ENCODE peak calls at places on chromosomes 11 and 22, in nine cellular contexts. One of them, this sample, is unnamed.

GRCh38 chr22:37696657-37697539 is at the start of gene TRIOBP:
- DNase-seq in PC-9: peak; percentile 97
- DNase-seq in tibial nerve: peak; percentile 78
- DNase-seq in naive thymus-derived CD4-positive, alpha-beta T cell: peak; percentile 81
- DNase-seq in upper lobe of right lung: peak; percentile 97
- DNase-seq in mesendoderm: peak; percentile 99
- DNase-seq in esophagus squamous epithelium: peak; percentile 40
- DNase-seq in body of pancreas: peak; percentile 96
- DNase-seq in DND-41: peak; percentile 77
- DNase-seq in this sample: peak; percentile 96

GRCh38 chr11:134537296-134537695 is 125.3 kb upstream of the B3GAT1 start:
- DNase-seq in PC-9: no peak
- DNase-seq in tibial nerve: no peak
- DNase-seq in naive thymus-derived CD4-positive, alpha-beta T cell: no peak
- DNase-seq in upper lobe of right lung: peak; percentile 27
- DNase-seq in mesendoderm: no peak
- DNase-seq in esophagus squamous epithelium: no peak
- DNase-seq in body of pancreas: no peak
- DNase-seq in DND-41: no peak
- DNase-seq in this sample: no peak

GRCh38 chr22:27399161-27399560 is 402.4 kb downstream of the MN1 start:
- DNase-seq in PC-9: no peak
- DNase-seq in tibial nerve: no peak
- DNase-seq in naive thymus-derived CD4-positive, alpha-beta T cell: no peak
- DNase-seq in upper lobe of right lung: no peak
- DNase-seq in mesendoderm: no peak
- DNase-seq in esophagus squamous epithelium: no peak
- DNase-seq in body of pancreas: no peak
- DNase-seq in DND-41: no peak
- DNase-seq in this sample: no peak

GRCh38 chr11:59776210-59777066 is 21.3 kb downstream of the STX3 start:
- DNase-seq in PC-9: peak; percentile 97
- DNase-seq in tibial nerve: no peak
- DNase-seq in naive thymus-derived CD4-positive, alpha-beta T cell: no peak
- DNase-seq in upper lobe of right lung: no peak
- DNase-seq in mesendoderm: no peak
- DNase-seq in esophagus squamous epithelium: no peak
- DNase-seq in body of pancreas: peak; percentile 31
- DNase-seq in DND-41: no peak
- DNase-seq in this sample: no peak

GRCh38 chr22:19356708-19357269 is 65.3 kb upstream of the CLTCL1 start:
- DNase-seq in PC-9: no peak
- DNase-seq in tibial nerve: no peak
- DNase-seq in naive thymus-derived CD4-positive, alpha-beta T cell: no peak
- DNase-seq in upper lobe of right lung: no peak
- DNase-seq in mesendoderm: no peak
- DNase-seq in esophagus squamous epithelium: no peak
- DNase-seq in body of pancreas: no peak
- DNase-seq in DND-41: no peak
- DNase-seq in this sample: no peak

GRCh38 chr11:83511646-83512045 is 225.5 kb upstream of the CCDC90B start:
- DNase-seq in PC-9: no peak
- DNase-seq in tibial nerve: no peak
- DNase-seq in naive thymus-derived CD4-positive, alpha-beta T cell: no peak
- DNase-seq in upper lobe of right lung: no peak
- DNase-seq in mesendoderm: peak; percentile 22
- DNase-seq in esophagus squamous epithelium: no peak
- DNase-seq in body of pancreas: no peak
- DNase-seq in DND-41: no peak
- DNase-seq in this sample: no peak

GRCh38 chr11:84825140-84825539 is 802.0 kb downstream of the DLG2 start:
- DNase-seq in PC-9: peak; percentile 37
- DNase-seq in tibial nerve: no peak
- DNase-seq in naive thymus-derived CD4-positive, alpha-beta T cell: no peak
- DNase-seq in upper lobe of right lung: no peak
- DNase-seq in mesendoderm: no peak
- DNase-seq in esophagus squamous epithelium: no peak
- DNase-seq in body of pancreas: no peak
- DNase-seq in DND-41: no peak
- DNase-seq in this sample: no peak

GRCh38 chr22:39519681-39520053 is 695 bp upstream of the ATF4 start:
- DNase-seq in PC-9: no peak
- DNase-seq in tibial nerve: peak; percentile 49
- DNase-seq in naive thymus-derived CD4-positive, alpha-beta T cell: no peak
- DNase-seq in upper lobe of right lung: no peak
- DNase-seq in mesendoderm: peak; percentile 89
- DNase-seq in esophagus squamous epithelium: no peak
- DNase-seq in body of pancreas: peak; percentile 66
- DNase-seq in DND-41: no peak
- DNase-seq in this sample: no peak

GRCh38 chr11:118135051-118135795 is 17.4 kb downstream of the SCN4B start:
- DNase-seq in PC-9: no peak
- DNase-seq in tibial nerve: no peak
- DNase-seq in naive thymus-derived CD4-positive, alpha-beta T cell: no peak
- DNase-seq in upper lobe of right lung: peak; percentile 33
- DNase-seq in mesendoderm: no peak
- DNase-seq in esophagus squamous epithelium: no peak
- DNase-seq in body of pancreas: no peak
- DNase-seq in DND-41: no peak
- DNase-seq in this sample: no peak

GRCh38 chr11:74839445-74839844 is 90.8 kb downstream of the RNF169 start:
- DNase-seq in PC-9: no peak
- DNase-seq in tibial nerve: no peak
- DNase-seq in naive thymus-derived CD4-positive, alpha-beta T cell: no peak
- DNase-seq in upper lobe of right lung: no peak
- DNase-seq in mesendoderm: no peak
- DNase-seq in esophagus squamous epithelium: no peak
- DNase-seq in body of pancreas: no peak
- DNase-seq in DND-41: no peak
- DNase-seq in this sample: no peak

GRCh38 chr11:106087815-106088435 is 10.5 kb downstream of the AASDHPPT start:
- DNase-seq in PC-9: peak; percentile 54
- DNase-seq in tibial nerve: peak; percentile 59
- DNase-seq in naive thymus-derived CD4-positive, alpha-beta T cell: peak; percentile 31
- DNase-seq in upper lobe of right lung: peak; percentile 52
- DNase-seq in mesendoderm: peak; percentile 55
- DNase-seq in esophagus squamous epithelium: no peak
- DNase-seq in body of pancreas: peak; percentile 61
- DNase-seq in DND-41: peak; percentile 56
- DNase-seq in this sample: no peak

DNA sequence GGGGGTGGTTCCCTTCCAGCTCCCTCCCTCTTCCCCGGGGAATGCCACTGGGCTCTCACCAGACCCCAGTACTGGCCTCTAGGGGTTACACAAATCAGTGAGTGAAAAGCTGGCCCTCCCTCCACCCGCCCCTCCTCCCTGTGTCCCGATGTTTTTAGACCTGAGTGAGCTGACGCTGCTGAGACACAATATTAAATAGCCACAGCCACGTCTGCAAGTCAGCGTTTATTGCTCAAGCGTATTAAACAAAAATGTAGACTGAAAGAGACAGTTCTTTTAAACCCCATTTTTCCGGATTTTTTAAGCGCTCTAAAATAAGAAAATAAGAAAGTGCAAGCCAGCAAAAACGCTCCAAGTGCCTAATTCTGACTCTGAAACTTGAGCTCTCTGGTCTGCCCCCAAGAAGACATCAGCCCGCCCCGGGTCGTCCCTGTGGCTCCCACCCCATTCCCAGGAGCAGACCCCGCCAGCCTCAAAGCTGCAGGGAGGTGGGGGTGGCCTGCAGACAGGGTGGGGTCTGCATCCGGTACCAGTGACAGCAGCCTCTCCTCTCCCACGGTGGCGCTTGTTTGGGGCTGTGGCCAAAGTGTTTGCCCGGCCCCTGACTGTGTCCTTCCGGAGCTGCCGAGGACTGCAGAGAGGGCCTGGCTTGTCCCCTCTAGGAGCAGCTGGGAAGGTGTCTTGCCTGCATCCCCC is 1.2 kb upstream of the TTLL8 start:
- DNase-seq in PC-9: no peak
- DNase-seq in tibial nerve: no peak
- DNase-seq in naive thymus-derived CD4-positive, alpha-beta T cell: no peak
- DNase-seq in upper lobe of right lung: no peak
- DNase-seq in mesendoderm: peak; percentile 81
- DNase-seq in esophagus squamous epithelium: no peak
- DNase-seq in body of pancreas: no peak
- DNase-seq in DND-41: no peak
- DNase-seq in this sample: peak; percentile 22
- H3K27ac ChIP-seq in PC-9: no peak overlapping the region
- H3K27ac ChIP-seq in tibial nerve: no peak overlapping the region
- H3K27ac ChIP-seq in naive thymus-derived CD4-positive, alpha-beta T cell: no peak overlapping the region
- H3K27ac ChIP-seq in upper lobe of right lung: no peak overlapping the region
- H3K27ac ChIP-seq in mesendoderm: no peak overlapping the region
- H3K27ac ChIP-seq in esophagus squamous epithelium: no peak overlapping the region
- H3K27ac ChIP-seq in body of pancreas: no peak overlapping the region
- H3K27ac ChIP-seq in DND-41: no peak overlapping the region
- H3K27ac ChIP-seq in this sample: no peak overlapping the region

GRCh38 chr22:35995772-35996171 is 32.9 kb downstream of the RBFOX2 start:
- DNase-seq in PC-9: no peak
- DNase-seq in tibial nerve: peak; percentile 75
- DNase-seq in naive thymus-derived CD4-positive, alpha-beta T cell: no peak
- DNase-seq in upper lobe of right lung: no peak
- DNase-seq in mesendoderm: peak; percentile 55
- DNase-seq in esophagus squamous epithelium: no peak
- DNase-seq in body of pancreas: peak; percentile 49
- DNase-seq in DND-41: no peak
- DNase-seq in this sample: no peak

GRCh38 chr22:35997438-35997837 is 31.2 kb downstream of the RBFOX2 start:
- DNase-seq in PC-9: no peak
- DNase-seq in tibial nerve: no peak
- DNase-seq in naive thymus-derived CD4-positive, alpha-beta T cell: no peak
- DNase-seq in upper lobe of right lung: no peak
- DNase-seq in mesendoderm: peak; percentile 49
- DNase-seq in esophagus squamous epithelium: no peak
- DNase-seq in body of pancreas: no peak
- DNase-seq in DND-41: no peak
- DNase-seq in this sample: no peak

GRCh38 chr22:35996596-35996995 is 32.0 kb downstream of the RBFOX2 start:
- DNase-seq in PC-9: no peak
- DNase-seq in tibial nerve: no peak
- DNase-seq in naive thymus-derived CD4-positive, alpha-beta T cell: no peak
- DNase-seq in upper lobe of right lung: no peak
- DNase-seq in mesendoderm: no peak
- DNase-seq in esophagus squamous epithelium: no peak
- DNase-seq in body of pancreas: no peak
- DNase-seq in DND-41: no peak
- DNase-seq in this sample: no peak

GRCh38 chr22:35993048-35993714 is 35.4 kb downstream of the RBFOX2 start:
- DNase-seq in PC-9: no peak
- DNase-seq in tibial nerve: no peak
- DNase-seq in naive thymus-derived CD4-positive, alpha-beta T cell: no peak
- DNase-seq in upper lobe of right lung: no peak
- DNase-seq in mesendoderm: no peak
- DNase-seq in esophagus squamous epithelium: no peak
- DNase-seq in body of pancreas: no peak
- DNase-seq in DND-41: no peak
- DNase-seq in this sample: no peak

DNA sequence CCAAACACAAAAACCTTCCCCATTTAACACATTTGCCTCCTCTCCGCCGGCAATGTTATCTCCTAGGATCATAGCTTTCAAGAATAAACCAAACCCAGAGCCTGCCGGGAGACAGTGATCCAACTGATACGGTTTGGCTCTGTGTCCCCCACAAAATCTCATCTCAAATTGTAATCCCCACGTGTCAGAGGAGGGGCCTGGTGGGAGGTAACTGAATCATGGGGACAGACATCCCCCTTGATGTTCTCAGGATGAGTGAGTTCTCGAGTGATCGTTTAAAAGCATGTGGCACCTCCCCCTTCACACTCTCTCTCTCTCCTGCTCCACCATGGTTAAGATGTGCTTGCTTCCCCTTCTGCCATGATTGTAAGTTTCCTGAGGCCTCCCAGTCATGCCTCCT is 33.3 kb downstream of the RBFOX2 start:
- DNase-seq in PC-9: no peak
- DNase-seq in tibial nerve: no peak
- DNase-seq in naive thymus-derived CD4-positive, alpha-beta T cell: no peak
- DNase-seq in upper lobe of right lung: no peak
- DNase-seq in mesendoderm: peak; percentile 85
- DNase-seq in esophagus squamous epithelium: no peak
- DNase-seq in body of pancreas: no peak
- DNase-seq in DND-41: no peak
- DNase-seq in this sample: no peak
- H3K27ac ChIP-seq in PC-9: no peak overlapping the region
- H3K27ac ChIP-seq in tibial nerve: peak overlapping the region; percentile 81
- H3K27ac ChIP-seq in naive thymus-derived CD4-positive, alpha-beta T cell: no peak overlapping the region
- H3K27ac ChIP-seq in upper lobe of right lung: peak overlapping the region; percentile 55
- H3K27ac ChIP-seq in mesendoderm: peak overlapping the region; percentile 5
- H3K27ac ChIP-seq in esophagus squamous epithelium: peak overlapping the region; percentile 20
- H3K27ac ChIP-seq in body of pancreas: no peak overlapping the region
- H3K27ac ChIP-seq in DND-41: no peak overlapping the region
- H3K27ac ChIP-seq in this sample: no peak overlapping the region

GRCh38 chr11:122202951-122203456 is 87.0 kb upstream of the BLID start:
- DNase-seq in PC-9: no peak
- DNase-seq in tibial nerve: peak; percentile 77
- DNase-seq in naive thymus-derived CD4-positive, alpha-beta T cell: peak; percentile 23
- DNase-seq in upper lobe of right lung: peak; percentile 81
- DNase-seq in mesendoderm: peak; percentile 75
- DNase-seq in esophagus squamous epithelium: no peak
- DNase-seq in body of pancreas: peak; percentile 52
- DNase-seq in DND-41: peak; percentile 30
- DNase-seq in this sample: no peak
- H3K27ac ChIP-seq in PC-9: no peak overlapping the region
- H3K27ac ChIP-seq in tibial nerve: peak overlapping the region; percentile 93
- H3K27ac ChIP-seq in naive thymus-derived CD4-positive, alpha-beta T cell: no peak overlapping the region
- H3K27ac ChIP-seq in upper lobe of right lung: no peak overlapping the region
- H3K27ac ChIP-seq in mesendoderm: no peak overlapping the region
- H3K27ac ChIP-seq in esophagus squamous epithelium: peak overlapping the region; percentile 25
- H3K27ac ChIP-seq in body of pancreas: no peak overlapping the region
- H3K27ac ChIP-seq in DND-41: no peak overlapping the region
- H3K27ac ChIP-seq in this sample: no peak overlapping the region

DNA sequence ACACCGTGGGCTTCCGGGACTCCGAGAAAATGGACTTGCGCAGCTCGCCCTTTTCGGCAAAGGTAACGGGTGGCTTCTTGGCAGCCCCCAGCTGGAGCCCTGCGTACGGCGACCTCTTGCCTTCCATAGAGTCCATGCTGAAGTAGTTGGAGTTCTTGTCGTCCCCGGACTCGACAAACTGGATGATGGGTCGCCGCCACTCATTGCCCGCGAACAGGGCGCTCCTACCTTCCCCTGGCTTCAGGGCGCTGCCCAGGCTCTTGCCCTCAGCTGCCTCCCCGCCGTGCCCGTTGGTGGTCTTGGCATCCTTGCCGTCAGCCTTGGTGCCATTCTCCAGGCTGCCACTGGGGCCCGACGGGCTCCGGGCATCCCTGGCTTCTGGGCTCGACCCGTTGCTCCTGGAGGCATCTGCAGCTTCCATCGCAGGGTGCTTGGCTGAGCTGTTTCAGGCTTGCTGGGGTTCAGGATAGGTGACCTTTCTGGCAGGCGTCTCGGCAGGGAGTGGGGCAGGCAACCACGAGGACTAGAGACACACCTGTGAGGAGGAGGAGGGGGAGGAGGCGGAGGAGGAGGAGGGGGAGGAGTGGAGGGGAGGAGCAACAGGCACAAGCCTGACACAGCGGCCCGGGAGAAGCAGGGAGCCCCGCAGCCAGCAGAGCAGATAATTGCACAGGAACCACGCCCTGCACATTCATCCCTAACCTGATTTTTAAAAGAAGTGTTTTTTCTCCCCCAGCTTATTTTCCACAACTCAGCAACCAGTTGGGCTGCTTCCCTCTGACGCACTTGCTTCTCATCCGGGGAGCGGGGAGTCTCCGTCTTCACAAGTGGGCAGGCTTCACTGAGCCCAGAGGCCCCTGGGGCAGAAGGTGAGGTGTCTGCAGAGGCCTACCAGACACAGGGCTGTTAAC is at the start of gene TRIM29:
- DNase-seq in PC-9: peak; percentile 95
- DNase-seq in tibial nerve: peak; percentile 3
- DNase-seq in naive thymus-derived CD4-positive, alpha-beta T cell: no peak
- DNase-seq in upper lobe of right lung: peak; percentile 54
- DNase-seq in mesendoderm: peak; percentile 14
- DNase-seq in esophagus squamous epithelium: no peak
- DNase-seq in body of pancreas: peak; percentile 21
- DNase-seq in DND-41: no peak
- DNase-seq in this sample: no peak
- H3K27ac ChIP-seq in PC-9: peak within 1 kb of the TSS; percentile 71
- H3K27ac ChIP-seq in tibial nerve: no peak within 1 kb of the TSS
- H3K27ac ChIP-seq in naive thymus-derived CD4-positive, alpha-beta T cell: no peak within 1 kb of the TSS
- H3K27ac ChIP-seq in upper lobe of right lung: no peak within 1 kb of the TSS
- H3K27ac ChIP-seq in mesendoderm: no peak within 1 kb of the TSS
- H3K27ac ChIP-seq in esophagus squamous epithelium: peak within 1 kb of the TSS; percentile 95
- H3K27ac ChIP-seq in body of pancreas: no peak within 1 kb of the TSS
- H3K27ac ChIP-seq in DND-41: no peak within 1 kb of the TSS
- H3K27ac ChIP-seq in this sample: no peak within 1 kb of the TSS

This sample was measured in iPS DF 6.9.